ENCODE peak calls at places on chromosome 22, in seven cellular contexts. One of them, this sample, is unnamed.

GRCh38 chr22:44550666-44551491 is 52.8 kb upstream of the RTL6 start:
- DNase-seq in mesendoderm: no peak
- DNase-seq in H9: no peak
- DNase-seq in trophoblast cell: peak; percentile 83
- DNase-seq in neuronal stem cell: no peak
- DNase-seq in mesenchymal stem cell: peak; percentile 93
- DNase-seq in IMR-90: peak; percentile 98
- DNase-seq in this sample: no peak

GRCh38 chr22:46547883-46548244 is 10.4 kb upstream of the CELSR1 start:
- DNase-seq in IMR-90: peak; percentile 92
- DNase-seq in neuronal stem cell: no peak
- DNase-seq in mesendoderm: no peak
- DNase-seq in mesenchymal stem cell: peak; percentile 94
- DNase-seq in H9: no peak
- DNase-seq in trophoblast cell: peak; percentile 50
- DNase-seq in this sample: no peak

GRCh38 chr22:46084943-46085830 is 65.1 kb upstream of the PPARA start:
- DNase-seq in IMR-90: no peak
- DNase-seq in mesendoderm: no peak
- DNase-seq in H9: no peak
- DNase-seq in mesenchymal stem cell: no peak
- DNase-seq in neuronal stem cell: no peak
- DNase-seq in trophoblast cell: no peak
- DNase-seq in this sample: no peak

GRCh38 chr22:30875481-30876215 is 92.9 kb downstream of the MORC2 start:
- DNase-seq in IMR-90: no peak
- DNase-seq in mesendoderm: no peak
- DNase-seq in neuronal stem cell: no peak
- DNase-seq in trophoblast cell: no peak
- DNase-seq in H9: no peak
- DNase-seq in mesenchymal stem cell: no peak
- DNase-seq in this sample: no peak

GRCh38 chr22:26812731-26813130 is 155.3 kb downstream of the MIAT start:
- DNase-seq in H9: no peak
- DNase-seq in mesendoderm: no peak
- DNase-seq in mesenchymal stem cell: peak; percentile 78
- DNase-seq in trophoblast cell: no peak
- DNase-seq in IMR-90: no peak
- DNase-seq in neuronal stem cell: no peak
- DNase-seq in this sample: no peak

GRCh38 chr22:46336119-46337078 is 885 bp downstream of the TRMU start:
- DNase-seq in H9: no peak
- DNase-seq in mesendoderm: peak; percentile 28
- DNase-seq in IMR-90: peak; percentile 8
- DNase-seq in trophoblast cell: no peak
- DNase-seq in neuronal stem cell: peak; percentile 4
- DNase-seq in mesenchymal stem cell: peak; percentile 45
- DNase-seq in this sample: no peak

GRCh38 chr22:24420072-24420976 is 7.1 kb upstream of the ADORA2A start:
- DNase-seq in H9: no peak
- DNase-seq in mesendoderm: no peak
- DNase-seq in neuronal stem cell: peak; percentile 50
- DNase-seq in mesenchymal stem cell: no peak
- DNase-seq in trophoblast cell: no peak
- DNase-seq in IMR-90: no peak
- DNase-seq in this sample: no peak

GRCh38 chr22:31857247-31857646 is 87.1 kb upstream of the YWHAH start:
- DNase-seq in mesenchymal stem cell: no peak
- DNase-seq in trophoblast cell: no peak
- DNase-seq in mesendoderm: peak; percentile 96
- DNase-seq in IMR-90: no peak
- DNase-seq in H9: peak; percentile 93
- DNase-seq in neuronal stem cell: peak; percentile 65
- DNase-seq in this sample: peak; percentile 57

GRCh38 chr22:46425011-46425410 is 89.5 kb downstream of the TRMU start:
- DNase-seq in neuronal stem cell: no peak
- DNase-seq in H9: no peak
- DNase-seq in mesendoderm: no peak
- DNase-seq in IMR-90: peak; percentile 72
- DNase-seq in trophoblast cell: peak; percentile 36
- DNase-seq in mesenchymal stem cell: peak; percentile 3
- DNase-seq in this sample: no peak

GRCh38 chr22:41534219-41534618 is 10.1 kb downstream of the POLR3H start:
- DNase-seq in mesenchymal stem cell: no peak
- DNase-seq in mesendoderm: no peak
- DNase-seq in IMR-90: no peak
- DNase-seq in H9: no peak
- DNase-seq in trophoblast cell: no peak
- DNase-seq in neuronal stem cell: no peak
- DNase-seq in this sample: no peak

GRCh38 chr22:20728523-20729190 is 45.3 kb upstream of the SERPIND1 start:
- DNase-seq in H9: no peak
- DNase-seq in mesendoderm: no peak
- DNase-seq in trophoblast cell: no peak
- DNase-seq in mesenchymal stem cell: no peak
- DNase-seq in IMR-90: no peak
- DNase-seq in neuronal stem cell: no peak
- DNase-seq in this sample: no peak

GRCh38 chr22:24156146-24156914 is 25.0 kb upstream of the SUSD2 start:
- DNase-seq in neuronal stem cell: peak; percentile 35
- DNase-seq in mesendoderm: no peak
- DNase-seq in IMR-90: peak; percentile 52
- DNase-seq in trophoblast cell: no peak
- DNase-seq in mesenchymal stem cell: peak; percentile 76
- DNase-seq in H9: no peak
- DNase-seq in this sample: no peak

GRCh38 chr22:19789828-19790227 is 29.2 kb downstream of the TBX1 start:
- DNase-seq in mesenchymal stem cell: no peak
- DNase-seq in H9: no peak
- DNase-seq in mesendoderm: no peak
- DNase-seq in IMR-90: no peak
- DNase-seq in trophoblast cell: no peak
- DNase-seq in neuronal stem cell: no peak
- DNase-seq in this sample: no peak

GRCh38 chr22:26585104-26585790 is 4.7 kb downstream of the TPST2 start:
- DNase-seq in mesendoderm: no peak
- DNase-seq in IMR-90: peak; percentile 79
- DNase-seq in trophoblast cell: no peak
- DNase-seq in H9: no peak
- DNase-seq in mesenchymal stem cell: peak; percentile 71
- DNase-seq in neuronal stem cell: no peak
- DNase-seq in this sample: no peak

GRCh38 chr22:27475548-27475897 is 326.0 kb downstream of the MN1 start:
- DNase-seq in neuronal stem cell: no peak
- DNase-seq in trophoblast cell: no peak
- DNase-seq in mesenchymal stem cell: peak; percentile 17
- DNase-seq in H9: no peak
- DNase-seq in IMR-90: no peak
- DNase-seq in mesendoderm: no peak
- DNase-seq in this sample: no peak

GRCh38 chr22:24521791-24522245 is 26.7 kb downstream of the UPB1 start:
- DNase-seq in neuronal stem cell: peak; percentile 29
- DNase-seq in trophoblast cell: peak; percentile 58
- DNase-seq in mesendoderm: peak; percentile 95
- DNase-seq in H9: peak; percentile 89
- DNase-seq in mesenchymal stem cell: peak; percentile 53
- DNase-seq in IMR-90: peak; percentile 60
- DNase-seq in this sample: peak; percentile 82

GRCh38 chr22:20756846-20757245 is 17.1 kb upstream of the SERPIND1 start:
- DNase-seq in IMR-90: no peak
- DNase-seq in neuronal stem cell: no peak
- DNase-seq in mesenchymal stem cell: no peak
- DNase-seq in trophoblast cell: no peak
- DNase-seq in mesendoderm: no peak
- DNase-seq in H9: no peak
- DNase-seq in this sample: no peak

GRCh38 chr22:44181033-44181911 is 547 bp downstream of the PARVG start:
- DNase-seq in IMR-90: no peak
- DNase-seq in H9: no peak
- DNase-seq in trophoblast cell: no peak
- DNase-seq in neuronal stem cell: no peak
- DNase-seq in mesendoderm: no peak
- DNase-seq in mesenchymal stem cell: no peak
- DNase-seq in this sample: no peak

GRCh38 chr22:24507742-24508141 is 12.6 kb downstream of the UPB1 start:
- DNase-seq in neuronal stem cell: no peak
- DNase-seq in mesendoderm: no peak
- DNase-seq in H9: peak; percentile 90
- DNase-seq in IMR-90: no peak
- DNase-seq in trophoblast cell: no peak
- DNase-seq in mesenchymal stem cell: no peak
- DNase-seq in this sample: peak; percentile 58

DNA sequence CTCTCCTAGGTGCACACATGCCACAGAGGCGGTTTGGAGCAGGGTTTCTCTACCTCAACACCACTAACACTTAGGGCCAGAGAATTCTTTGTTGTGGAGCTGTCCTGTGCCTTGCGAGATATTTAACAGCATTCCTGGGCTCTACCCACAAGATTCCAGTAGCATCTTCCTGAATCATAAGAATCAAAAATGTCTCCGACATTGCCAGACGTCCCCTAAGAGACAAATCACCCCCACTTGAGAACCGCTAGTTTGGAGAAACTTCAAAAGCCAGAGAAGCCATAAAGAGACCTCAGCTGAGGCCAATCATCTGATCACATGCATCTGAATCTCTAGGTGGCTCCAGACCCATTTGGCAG is 16.1 kb downstream of the MFNG start:
- DNase-seq in IMR-90: no peak
- DNase-seq in H9: no peak
- DNase-seq in trophoblast cell: no peak
- DNase-seq in mesenchymal stem cell: no peak
- DNase-seq in neuronal stem cell: no peak
- DNase-seq in mesendoderm: no peak
- DNase-seq in this sample: no peak
- H2BK120ac ChIP-seq in IMR-90: no peak overlapping the region
- H2BK120ac ChIP-seq in H9: no peak overlapping the region
- H2BK120ac ChIP-seq in trophoblast cell: no peak overlapping the region
- H2BK120ac ChIP-seq in mesenchymal stem cell: no peak overlapping the region
- H2BK120ac ChIP-seq in neuronal stem cell: no peak overlapping the region
- H2BK120ac ChIP-seq in mesendoderm: no peak overlapping the region
- H2BK120ac ChIP-seq in this sample: no peak overlapping the region

GRCh38 chr22:48154169-48154942 is 1391.9 kb downstream of the TBC1D22A start:
- DNase-seq in mesendoderm: no peak
- DNase-seq in H9: no peak
- DNase-seq in IMR-90: no peak
- DNase-seq in mesenchymal stem cell: no peak
- DNase-seq in trophoblast cell: no peak
- DNase-seq in neuronal stem cell: no peak
- DNase-seq in this sample: no peak

GRCh38 chr22:48155446-48155845 is 1393.0 kb downstream of the TBC1D22A start:
- DNase-seq in trophoblast cell: no peak
- DNase-seq in IMR-90: no peak
- DNase-seq in H9: no peak
- DNase-seq in mesenchymal stem cell: no peak
- DNase-seq in mesendoderm: no peak
- DNase-seq in neuronal stem cell: no peak
- DNase-seq in this sample: no peak

GRCh38 chr22:48153726-48154125 is 1391.3 kb downstream of the TBC1D22A start:
- DNase-seq in H9: no peak
- DNase-seq in trophoblast cell: no peak
- DNase-seq in IMR-90: no peak
- DNase-seq in neuronal stem cell: no peak
- DNase-seq in mesenchymal stem cell: no peak
- DNase-seq in mesendoderm: no peak
- DNase-seq in this sample: no peak

GRCh38 chr22:48156603-48157355 is 1394.3 kb downstream of the TBC1D22A start:
- DNase-seq in neuronal stem cell: no peak
- DNase-seq in IMR-90: no peak
- DNase-seq in H9: no peak
- DNase-seq in trophoblast cell: no peak
- DNase-seq in mesendoderm: no peak
- DNase-seq in mesenchymal stem cell: no peak
- DNase-seq in this sample: no peak

GRCh38 chr22:48154943-48155240 is 1392.4 kb downstream of the TBC1D22A start:
- DNase-seq in IMR-90: no peak
- DNase-seq in neuronal stem cell: no peak
- DNase-seq in trophoblast cell: no peak
- DNase-seq in mesenchymal stem cell: no peak
- DNase-seq in mesendoderm: no peak
- DNase-seq in H9: no peak
- DNase-seq in this sample: no peak
- H2BK120ac ChIP-seq in IMR-90: no peak overlapping the region
- H2BK120ac ChIP-seq in neuronal stem cell: no peak overlapping the region
- H2BK120ac ChIP-seq in trophoblast cell: no peak overlapping the region
- H2BK120ac ChIP-seq in mesenchymal stem cell: no peak overlapping the region
- H2BK120ac ChIP-seq in mesendoderm: no peak overlapping the region
- H2BK120ac ChIP-seq in H9: no peak overlapping the region
- H2BK120ac ChIP-seq in this sample: no peak overlapping the region

DNA sequence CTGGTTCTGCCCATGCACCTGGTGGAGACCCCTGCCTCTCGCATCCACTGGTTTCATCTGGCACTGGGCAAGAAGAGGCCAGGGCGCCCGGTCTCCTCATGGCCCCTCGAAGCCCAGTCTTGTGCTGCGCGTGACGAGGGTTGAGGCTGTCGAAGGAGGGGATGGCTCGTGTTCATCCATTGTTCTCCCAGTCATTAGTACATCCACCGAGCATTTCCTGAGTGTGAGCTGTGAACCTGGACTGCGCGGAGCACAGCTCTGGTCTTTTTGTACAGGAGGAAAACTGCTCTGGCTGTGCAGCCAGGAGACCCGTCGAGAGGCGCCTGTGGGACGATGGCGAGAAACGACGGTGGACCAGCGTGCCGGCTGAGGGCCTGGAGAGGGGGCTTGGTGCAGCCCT is 6.8 kb downstream of the CACNA1I start:
- DNase-seq in H9: no peak
- DNase-seq in mesenchymal stem cell: no peak
- DNase-seq in neuronal stem cell: no peak
- DNase-seq in mesendoderm: no peak
- DNase-seq in IMR-90: no peak
- DNase-seq in trophoblast cell: no peak
- DNase-seq in this sample: no peak
- H2BK120ac ChIP-seq in H9: no peak overlapping the region
- H2BK120ac ChIP-seq in mesenchymal stem cell: no peak overlapping the region
- H2BK120ac ChIP-seq in neuronal stem cell: no peak overlapping the region
- H2BK120ac ChIP-seq in mesendoderm: no peak overlapping the region
- H2BK120ac ChIP-seq in IMR-90: no peak overlapping the region
- H2BK120ac ChIP-seq in trophoblast cell: no peak overlapping the region
- H2BK120ac ChIP-seq in this sample: no peak overlapping the region

DNA sequence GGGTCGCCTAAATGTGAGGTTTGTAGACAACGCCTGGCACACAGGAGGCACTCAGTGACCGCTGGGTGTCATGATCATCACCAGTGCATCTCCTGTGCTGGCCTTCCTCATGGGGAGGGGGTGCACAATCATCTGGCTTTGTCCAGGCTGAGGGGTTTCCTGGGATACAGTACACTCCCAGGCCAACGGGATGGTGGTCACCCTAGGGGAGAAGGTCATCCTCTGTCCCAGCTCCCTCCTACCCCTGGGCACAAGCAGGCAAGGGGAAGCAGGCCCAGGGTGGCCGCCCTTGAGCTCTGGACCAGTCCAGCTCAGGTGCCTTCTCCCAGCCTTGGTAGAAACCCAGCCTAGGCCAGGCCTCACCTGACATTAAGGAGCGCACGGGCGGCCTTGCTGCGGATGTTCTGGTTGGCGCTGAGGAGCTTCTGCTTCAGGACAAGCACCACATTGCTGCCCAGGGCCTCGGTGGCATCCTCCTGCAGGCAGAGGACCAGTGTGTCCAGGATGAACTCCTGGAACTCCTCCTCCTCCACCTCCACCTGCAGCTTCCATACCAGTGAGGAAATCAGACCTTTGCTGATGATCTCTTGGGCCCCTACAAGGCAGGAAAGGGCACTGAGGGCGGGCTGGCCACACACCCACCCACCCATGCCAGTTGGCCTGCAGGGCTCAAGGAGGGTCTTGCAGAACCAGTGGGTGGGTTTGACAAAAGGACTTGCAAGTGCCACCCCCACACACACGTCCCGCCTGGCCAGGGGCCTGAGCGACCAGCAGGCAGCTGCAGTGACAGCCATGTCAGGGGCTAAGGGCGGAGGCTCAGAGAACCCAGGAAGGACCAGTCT is 6.6 kb upstream of the GNAZ start:
- DNase-seq in mesendoderm: no peak
- DNase-seq in neuronal stem cell: no peak
- DNase-seq in trophoblast cell: no peak
- DNase-seq in H9: peak; percentile 20
- DNase-seq in IMR-90: no peak
- DNase-seq in mesenchymal stem cell: no peak
- DNase-seq in this sample: no peak
- H2BK120ac ChIP-seq in mesendoderm: no peak overlapping the region
- H2BK120ac ChIP-seq in neuronal stem cell: no peak overlapping the region
- H2BK120ac ChIP-seq in trophoblast cell: no peak overlapping the region
- H2BK120ac ChIP-seq in H9: no peak overlapping the region
- H2BK120ac ChIP-seq in IMR-90: no peak overlapping the region
- H2BK120ac ChIP-seq in mesenchymal stem cell: no peak overlapping the region
- H2BK120ac ChIP-seq in this sample: no peak overlapping the region

This sample was measured in H1.